ENCODE peak calls at places on chromosome 13, in ten cellular contexts. Z is heart right ventricle; A is HFF-Myc; J is A549; Y is WTC11; C is epithelial cell of esophagus; Q is CD4-positive, alpha-beta T cell; G is GM12864; F is activated B cell treated with CpG ODN at 0.5 μM for 24 hours; O is breast epithelium. E is an unnamed sample.

GRCh38 chr13:51235186-51235585 is 13.0 kb downstream of the FAM124A start:
- DNase-seq in Z (no peak), A (no peak), J (no peak), Y (no peak), C (no peak), Q (no peak), G (no peak), F (no peak), O (no peak), E (no peak)

GRCh38 chr13:100594731-100595130 is 6.1 kb upstream of the GGACT start:
- DNase-seq in Z (no peak), A (no peak), J (peak), Y (peak), C (peak), Q (no peak), G (no peak), F (no peak), O (no peak), E (no peak)

GRCh38 chr13:98710521-98710920 is 42.0 kb downstream of the SLC15A1 start:
- DNase-seq in Z (no peak), A (no peak), J (no peak), Y (no peak), C (no peak), Q (no peak), G (no peak), F (no peak), O (no peak), E (no peak)

GRCh38 chr13:41848435-41849255 is 112.3 kb downstream of the VWA8 start:
- DNase-seq in Z (no peak), A (no peak), J (no peak), Y (no peak), C (peak), Q (no peak), G (no peak), F (no peak), O (no peak), E (no peak)

GRCh38 chr13:78875792-78876580 is 217.0 kb upstream of the OBI1 start:
- DNase-seq in Z (no peak), A (no peak), J (no peak), Y (peak), C (no peak), Q (no peak), G (peak), F (no peak), O (no peak), E (no peak)

GRCh38 chr13:113954046-113954841 is 19.6 kb downstream of the C13orf46 start:
- DNase-seq in Z (no peak), A (no peak), J (no peak), Y (no peak), C (no peak), Q (no peak), G (no peak), F (no peak), O (no peak), E (peak)

GRCh38 chr13:39895254-39895653 is 239.8 kb downstream of the COG6 start:
- DNase-seq in Z (no peak), A (no peak), J (no peak), Y (no peak), C (no peak), Q (no peak), G (no peak), F (no peak), O (no peak), E (no peak)

GRCh38 chr13:97194473-97194872 is 27.7 kb upstream of the MBNL2 start:
- DNase-seq in Z (no peak), A (no peak), J (no peak), Y (no peak), C (peak), Q (no peak), G (no peak), F (no peak), O (no peak), E (no peak)

GRCh38 chr13:34207334-34207733 is 389.4 kb downstream of the RFC3 start:
- DNase-seq in Z (peak), A (peak), J (peak), Y (no peak), C (peak), Q (no peak), G (no peak), F (no peak), O (no peak), E (no peak)

GRCh38 chr13:48437381-48437780 is 24.5 kb upstream of the LPAR6 start:
- DNase-seq in Z (peak), A (no peak), J (no peak), Y (no peak), C (peak), Q (no peak), G (no peak), F (no peak), O (no peak), E (no peak)

GRCh38 chr13:102244617-102245227 is 157.1 kb downstream of the FGF14 start:
- DNase-seq in Z (no peak), A (no peak), J (no peak), Y (no peak), C (no peak), Q (no peak), G (no peak), F (no peak), O (no peak), E (no peak)

GRCh38 chr13:51793570-51794273 is 10.2 kb downstream of the DHRS12 start:
- DNase-seq in Z (no peak), A (peak), J (peak), Y (no peak), C (peak), Q (no peak), G (no peak), F (peak), O (no peak), E (peak)

GRCh38 chr13:37657134-37657533 is 58.6 kb upstream of the POSTN start:
- DNase-seq in Z (no peak), A (no peak), J (peak), Y (no peak), C (peak), Q (no peak), G (no peak), F (no peak), O (no peak), E (no peak)

GRCh38 chr13:113231306-113232207 is 22.1 kb downstream of the CUL4A start:
- DNase-seq in Z (no peak), A (no peak), J (no peak), Y (no peak), C (no peak), Q (no peak), G (no peak), F (no peak), O (no peak), E (no peak)

GRCh38 chr13:25738342-25738771 is 313.5 kb downstream of the SHISA2 start:
- DNase-seq in Z (no peak), A (no peak), J (no peak), Y (no peak), C (peak), Q (no peak), G (no peak), F (no peak), O (no peak), E (no peak)

GRCh38 chr13:71218960-71219359 is 648.0 kb downstream of the DACH1 start:
- DNase-seq in Z (no peak), A (no peak), J (peak), Y (peak), C (peak), Q (no peak), G (no peak), F (no peak), O (no peak), E (no peak)
- TF ChIP-seq CTCF in Z (peak), A (no peak), J (no peak), Y (no peak), C (peak), Q (no peak), G (peak), F (no peak), O (no peak), E (no peak)

GRCh38 chr13:58994778-58995177 is 1169.0 kb downstream of the DIAPH3 start:
- DNase-seq in Z (no peak), A (no peak), J (no peak), Y (no peak), C (peak), Q (no peak), G (no peak), F (no peak), O (no peak), E (no peak)
- TF ChIP-seq CTCF in Z (peak), A (no peak), J (no peak), Y (no peak), C (peak), Q (no peak), G (no peak), F (no peak), O (no peak), E (no peak)

GRCh38 chr13:43782686-43783085 is 4.1 kb downstream of the ENOX1 start:
- DNase-seq in Z (no peak), A (no peak), J (no peak), Y (no peak), C (peak), Q (no peak), G (no peak), F (no peak), O (no peak), E (no peak)

GRCh38 chr13:43785166-43785680 is 1.5 kb downstream of the ENOX1 start:
- DNase-seq in Z (no peak), A (no peak), J (no peak), Y (no peak), C (no peak), Q (no peak), G (no peak), F (no peak), O (no peak), E (no peak)

GRCh38 chr13:43785681-43786471 is 896 bp downstream of the ENOX1 start:
- DNase-seq in Z (peak), A (no peak), J (peak), Y (peak), C (peak), Q (no peak), G (no peak), F (no peak), O (peak), E (no peak)

GRCh38 chr13:43784491-43784890 is 2.3 kb downstream of the ENOX1 start:
- DNase-seq in Z (no peak), A (no peak), J (no peak), Y (no peak), C (no peak), Q (no peak), G (no peak), F (no peak), O (no peak), E (no peak)

GRCh38 chr13:43783820-43784219 is 3.0 kb downstream of the ENOX1 start:
- DNase-seq in Z (no peak), A (no peak), J (peak), Y (no peak), C (peak), Q (no peak), G (no peak), F (no peak), O (no peak), E (no peak)
- TF ChIP-seq CTCF in Z (no peak), A (no peak), J (no peak), Y (no peak), C (no peak), Q (no peak), G (no peak), F (no peak), O (no peak), E (no peak)

GRCh38 chr13:103757361-103757760 is 691.1 kb upstream of the SLC10A2 start:
- DNase-seq in Z (no peak), A (no peak), J (no peak), Y (no peak), C (no peak), Q (no peak), G (no peak), F (no peak), O (no peak), E (no peak)

GRCh38 chr13:103758222-103758621 is 692.0 kb upstream of the SLC10A2 start:
- DNase-seq in Z (no peak), A (no peak), J (no peak), Y (no peak), C (no peak), Q (no peak), G (no peak), F (no peak), O (no peak), E (no peak)

DNA sequence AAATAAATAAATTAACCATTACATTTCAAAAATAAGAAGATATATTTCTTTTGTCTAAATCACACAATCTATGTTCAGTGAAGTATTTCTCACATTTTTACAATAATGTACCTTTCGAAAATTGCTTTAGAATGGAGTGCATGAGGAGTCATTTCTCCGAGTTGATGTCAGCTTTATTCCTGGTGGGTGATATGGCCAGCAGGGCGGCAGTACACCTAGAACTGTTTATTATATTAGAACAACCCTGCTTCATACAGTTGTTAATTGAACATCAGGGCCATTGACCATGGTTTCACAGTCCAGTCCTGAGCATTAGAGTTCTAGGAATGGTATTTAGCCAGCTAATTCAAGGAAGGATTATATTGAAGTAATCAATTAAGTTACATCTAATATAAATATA is 696.3 kb upstream of the SLC10A2 start:
- DNase-seq in Z (no peak), A (no peak), J (no peak), Y (no peak), C (no peak), Q (no peak), G (no peak), F (no peak), O (no peak), E (no peak)
- TF ChIP-seq CTCF in Z (no peak), A (no peak), J (no peak), Y (no peak), C (no peak), Q (no peak), G (no peak), F (no peak), O (no peak), E (no peak)

GRCh38 chr13:76036176-76036575 is 400.0 kb downstream of the LMO7 start:
- DNase-seq in Z (no peak), A (no peak), J (no peak), Y (no peak), C (no peak), Q (no peak), G (no peak), F (no peak), O (no peak), E (no peak)

GRCh38 chr13:76043882-76044281 is 407.8 kb downstream of the LMO7 start:
- DNase-seq in Z (no peak), A (no peak), J (no peak), Y (no peak), C (peak), Q (no peak), G (no peak), F (no peak), O (no peak), E (no peak)

GRCh38 chr13:76035711-76036110 is 399.6 kb downstream of the LMO7 start:
- DNase-seq in Z (no peak), A (no peak), J (no peak), Y (no peak), C (no peak), Q (no peak), G (no peak), F (no peak), O (no peak), E (no peak)

DNA sequence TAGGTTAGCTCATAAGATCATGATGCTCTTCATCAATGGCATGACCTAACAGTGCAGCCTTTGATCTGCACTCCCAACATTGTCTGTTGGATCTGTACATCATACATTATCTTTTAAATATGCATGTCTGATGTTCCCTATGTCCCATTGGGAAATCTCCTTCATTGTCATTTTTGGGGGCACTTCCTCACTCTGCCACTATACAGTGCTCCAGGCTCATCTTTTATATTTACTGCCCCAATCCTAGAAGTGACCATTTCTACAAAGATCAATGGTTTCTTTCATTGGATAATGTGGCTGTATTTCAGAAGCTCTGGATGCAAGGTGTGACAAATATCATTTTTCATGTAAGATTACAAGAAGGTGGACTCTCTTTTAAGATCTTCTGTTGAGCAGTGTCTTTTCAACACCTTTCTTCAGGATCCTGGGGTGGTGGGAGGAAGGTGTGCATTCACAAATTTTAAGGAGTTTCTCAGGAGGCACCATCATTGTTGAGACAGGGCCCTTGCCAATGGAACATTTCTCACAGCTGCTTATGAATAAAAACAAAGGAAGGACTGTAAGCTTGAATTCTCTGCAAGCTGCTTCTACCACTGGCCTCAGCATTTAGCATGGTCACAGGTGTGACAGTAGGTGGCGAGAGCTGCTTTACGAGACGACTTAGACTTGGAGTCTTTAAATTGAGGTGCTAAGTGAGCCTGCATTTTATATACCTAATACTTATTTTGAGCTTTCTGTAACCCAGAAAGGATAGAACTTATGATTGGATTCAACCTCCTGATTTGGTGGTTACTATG is 403.0 kb downstream of the LMO7 start:
- DNase-seq in Z (no peak), A (no peak), J (no peak), Y (peak), C (peak), Q (no peak), G (no peak), F (no peak), O (no peak), E (no peak)
- TF ChIP-seq CTCF in Z (no peak), A (no peak), J (no peak), Y (no peak), C (no peak), Q (no peak), G (no peak), F (no peak), O (no peak), E (no peak)

E was measured in CD14-positive monocyte.